ENCODE peak calls at places on chromosomes 13 and 19, in eight cellular contexts. K is lower leg skin, J is stomach, R is Peyer's patch, C is ovary, B is spleen, N is tibial nerve, M is GM12891. P is an unnamed sample.

GRCh38 chr19:39915101-39915847 is 19.2 kb downstream of the FCGBP start:
- DNase-seq in K (no peak), J (peak; percentile 24), R (peak; percentile 46), C (no peak), B (peak; percentile 68), N (no peak), M (no peak), P (no peak)

GRCh38 chr19:9043524-9043923 is 33.3 kb upstream of the MUC16 start:
- DNase-seq in K (no peak), J (no peak), R (no peak), C (no peak), B (no peak), N (no peak), M (no peak), P (no peak)

GRCh38 chr13:86681223-86681622 is 882.0 kb upstream of the SLITRK6 start:
- DNase-seq in K (no peak), J (no peak), R (no peak), C (no peak), B (no peak), N (no peak), M (no peak), P (no peak)

GRCh38 chr19:6259312-6259861 is 20.4 kb downstream of the MLLT1 start:
- DNase-seq in K (no peak), J (no peak), R (no peak), C (peak; percentile 35), B (no peak), N (no peak), M (no peak), P (no peak)

GRCh38 chr19:29537181-29537580 is 11.4 kb downstream of the VSTM2B start:
- DNase-seq in K (no peak), J (peak; percentile 17), R (peak; percentile 29), C (no peak), B (peak; percentile 52), N (no peak), M (no peak), P (no peak)

GRCh38 chr19:55442372-55443044 is 592 bp downstream of the SHISA7 start:
- DNase-seq in K (no peak), J (no peak), R (no peak), C (no peak), B (no peak), N (no peak), M (no peak), P (peak; percentile 65)

GRCh38 chr13:73579574-73580274 is 520.9 kb downstream of the KLF5 start:
- DNase-seq in K (no peak), J (no peak), R (no peak), C (no peak), B (no peak), N (no peak), M (no peak), P (no peak)

GRCh38 chr13:44312898-44313551 is 60.6 kb upstream of the SERP2 start:
- DNase-seq in K (no peak), J (no peak), R (no peak), C (no peak), B (no peak), N (no peak), M (no peak), P (no peak)

GRCh38 chr19:45682117-45682516 is 9.6 kb downstream of the SNRPD2 start:
- DNase-seq in K (no peak), J (no peak), R (no peak), C (no peak), B (no peak), N (no peak), M (no peak), P (no peak)

GRCh38 chr13:34246511-34246910 is 428.6 kb downstream of the RFC3 start:
- DNase-seq in K (no peak), J (no peak), R (no peak), C (no peak), B (no peak), N (no peak), M (no peak), P (no peak)

GRCh38 chr19:49359851-49360845 is 2.1 kb downstream of the TEAD2 start:
- DNase-seq in K (no peak), J (no peak), R (no peak), C (no peak), B (no peak), N (no peak), M (no peak), P (no peak)

GRCh38 chr13:78787189-78787588 is 128.2 kb upstream of the OBI1 start:
- DNase-seq in K (no peak), J (no peak), R (no peak), C (no peak), B (no peak), N (no peak), M (no peak), P (no peak)

GRCh38 chr19:47531640-47532387 is 17.0 kb upstream of the NAPA start:
- DNase-seq in K (no peak), J (no peak), R (no peak), C (no peak), B (no peak), N (no peak), M (no peak), P (no peak)

GRCh38 chr13:112637017-112637801 is 49.3 kb upstream of the TUBGCP3 start:
- DNase-seq in K (no peak), J (no peak), R (no peak), C (no peak), B (peak; percentile 61), N (no peak), M (no peak), P (no peak)

GRCh38 chr13:64158910-64159309 is 2743.3 kb upstream of the PCDH20 start:
- DNase-seq in K (no peak), J (no peak), R (no peak), C (no peak), B (no peak), N (no peak), M (no peak), P (no peak)

GRCh38 chr13:28327761-28328607 is 166.9 kb downstream of the FLT1 start:
- DNase-seq in K (no peak), J (no peak), R (no peak), C (no peak), B (no peak), N (no peak), M (no peak), P (no peak)

GRCh38 chr13:28333204-28333900 is 161.6 kb downstream of the FLT1 start:
- DNase-seq in K (no peak), J (no peak), R (no peak), C (no peak), B (no peak), N (no peak), M (no peak), P (no peak)

GRCh38 chr13:28326081-28326480 is 168.8 kb downstream of the FLT1 start:
- DNase-seq in K (no peak), J (no peak), R (no peak), C (no peak), B (no peak), N (no peak), M (no peak), P (no peak)

GRCh38 chr13:28325022-28325421 is 169.9 kb downstream of the FLT1 start:
- DNase-seq in K (no peak), J (no peak), R (no peak), C (no peak), B (no peak), N (no peak), M (no peak), P (no peak)

DNA sequence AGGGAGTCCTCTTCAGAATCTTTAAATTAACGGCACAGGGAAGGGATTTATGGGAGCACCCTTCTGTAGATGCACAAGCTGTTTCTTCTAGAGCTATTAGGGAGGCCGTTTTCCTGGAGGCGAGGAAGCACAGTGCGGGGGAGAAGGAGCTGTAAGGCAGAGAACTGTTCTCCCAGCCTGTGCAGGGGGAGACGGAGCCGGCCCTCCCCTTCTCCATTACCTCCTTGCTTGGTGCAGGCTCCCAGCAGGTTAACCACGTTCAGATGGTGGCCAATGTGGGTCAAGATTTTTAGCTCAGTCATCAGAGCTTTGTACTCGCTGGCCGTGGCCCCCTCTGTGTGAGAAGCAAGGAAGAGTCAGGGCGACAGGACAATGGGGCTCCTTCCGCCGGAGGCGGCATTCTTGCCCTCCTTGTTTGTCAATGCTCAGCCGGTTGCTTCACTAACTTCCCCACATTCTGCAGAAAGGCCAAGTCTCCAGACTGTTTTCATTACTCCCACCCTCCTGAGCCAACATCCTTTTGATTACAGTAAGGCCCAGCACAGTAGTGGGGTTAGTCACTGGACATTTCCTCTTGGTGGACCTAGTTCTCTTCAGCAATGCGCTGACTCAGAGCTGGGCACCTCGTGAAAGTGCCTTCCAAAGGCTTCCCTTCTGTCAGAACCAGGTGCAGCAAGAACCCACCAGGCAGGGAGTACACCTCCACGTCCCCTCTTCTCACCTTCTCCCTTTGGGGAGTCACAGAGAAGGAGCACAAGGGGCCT is 165.4 kb downstream of the FLT1 start:
- DNase-seq in K (peak; percentile 21), J (no peak), R (no peak), C (peak; percentile 20), B (no peak), N (no peak), M (no peak), P (no peak)
- TF ChIP-seq POLR2A in K (no peak), J (no peak), R (no peak), C (no peak), B (no peak), N (no peak), M (no peak), P (no peak)

DNA sequence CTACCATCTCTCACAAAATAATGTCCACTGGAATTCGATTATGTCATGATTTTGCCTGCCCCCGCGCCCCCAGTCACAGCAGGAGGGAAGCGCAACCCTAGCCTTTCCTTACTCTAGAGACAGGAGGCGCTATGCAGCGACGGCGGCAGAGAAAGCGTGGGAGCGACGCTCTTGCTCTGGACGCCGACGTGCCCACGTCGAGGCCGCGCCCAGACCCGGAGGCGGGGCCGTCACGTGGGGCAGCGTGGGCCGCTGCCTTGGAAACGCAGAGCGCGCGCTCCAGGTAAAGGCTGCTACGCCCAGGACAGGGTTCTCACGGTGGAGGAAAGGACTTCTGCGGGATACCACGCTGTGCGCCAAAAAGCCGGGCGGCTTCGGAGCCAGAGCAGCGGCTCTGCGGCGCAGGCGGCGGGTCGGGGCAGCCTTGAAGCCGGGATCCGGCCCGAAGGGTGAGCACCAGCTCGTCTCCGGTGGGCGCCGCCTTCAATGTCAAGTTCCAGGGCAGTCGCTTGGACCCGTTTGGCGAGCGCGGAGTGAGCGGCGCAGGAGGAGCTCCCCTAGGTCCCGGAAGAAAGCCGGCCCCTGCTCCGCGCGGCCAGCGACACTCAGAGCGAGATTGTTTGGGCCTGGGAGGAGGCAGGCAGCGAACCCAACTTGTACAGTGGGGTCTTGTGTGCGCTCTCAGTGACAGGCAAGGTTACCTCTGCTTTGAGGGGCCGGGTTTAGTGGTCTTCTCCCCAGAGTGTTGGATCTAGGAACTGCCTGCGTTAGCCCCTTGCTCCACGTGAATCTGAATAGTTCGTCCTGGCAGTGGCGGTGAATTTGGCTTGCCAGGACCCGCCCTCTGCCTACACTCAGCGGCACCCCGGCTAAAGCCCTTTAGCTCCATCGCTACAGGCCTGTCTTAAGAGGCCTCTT is 121.7 kb downstream of the MRPL57 start:
- DNase-seq in K (peak; percentile 74), J (peak; percentile 86), R (peak; percentile 92), C (peak; percentile 80), B (peak; percentile 96), N (peak; percentile 70), M (peak; percentile 77), P (peak; percentile 94)
- TF ChIP-seq POLR2A in K (no peak), J (no peak), R (peak; percentile 50), C (no peak), B (no peak), N (peak; percentile 21), M (no peak), P (peak; percentile 56)

GRCh38 chr13:69776937-69777336 is 330.7 kb upstream of the ATXN8OS start:
- DNase-seq in K (no peak), J (no peak), R (no peak), C (no peak), B (no peak), N (no peak), M (no peak), P (no peak)
- TF ChIP-seq POLR2A in K (no peak), J (no peak), R (no peak), C (no peak), B (no peak), N (no peak), M (no peak), P (no peak)

GRCh38 chr19:43503501-43504425 is 783 bp downstream of the PHLDB3 start:
- DNase-seq in K (peak; percentile 97), J (peak; percentile 98), R (peak; percentile 100), C (peak; percentile 99), B (peak; percentile 99), N (peak; percentile 98), M (peak; percentile 98), P (peak; percentile 96)
- TF ChIP-seq POLR2A in K (no peak), J (no peak), R (no peak), C (peak; percentile 46), B (no peak), N (no peak), M (no peak), P (peak; percentile 71)